ENCODE peak calls at places on chromosome 22, in five cellular contexts. L is body of pancreas, U is stomach, S is heart right ventricle, N is testis. A is an unnamed sample.

GRCh38 chr22:32700186-32700882 is 101.2 kb upstream of the TIMP3 start:
- DNase-seq in L (peak; percentile 7), U (no peak), N (peak; percentile 21), S (peak; percentile 30), A (no peak)

GRCh38 chr22:41822289-41823057 is 10.4 kb upstream of the SREBF2 start:
- DNase-seq in S (no peak), U (no peak), N (no peak), L (peak; percentile 37), A (no peak)

GRCh38 chr22:43375951-43376455 is 32.8 kb upstream of the SCUBE1 start:
- DNase-seq in N (no peak), U (no peak), L (no peak), S (no peak), A (no peak)

GRCh38 chr22:45490836-45491235 is 11.8 kb upstream of the FBLN1 start:
- DNase-seq in S (no peak), L (no peak), U (no peak), N (no peak), A (no peak)

GRCh38 chr22:37186228-37186996 is 1.6 kb downstream of the C1QTNF6 start:
- DNase-seq in N (no peak), U (no peak), S (no peak), L (peak; percentile 27), A (no peak)

GRCh38 chr22:42383287-42383686 is 48.9 kb downstream of the NFAM1 start:
- DNase-seq in S (no peak), U (no peak), N (no peak), L (no peak), A (no peak)

GRCh38 chr22:31969789-31970489 is 25.6 kb downstream of the YWHAH start:
- DNase-seq in N (peak; percentile 75), L (peak; percentile 87), S (peak; percentile 25), U (peak; percentile 80), A (peak; percentile 81)

GRCh38 chr22:19429950-19430889 is 1.3 kb downstream of the HIRA start:
- DNase-seq in N (peak; percentile 47), L (peak; percentile 51), U (peak; percentile 40), S (peak; percentile 15), A (peak; percentile 59)

GRCh38 chr22:20983081-20983745 is 1.1 kb downstream of the LZTR1 start:
- DNase-seq in S (no peak), U (no peak), L (no peak), N (no peak), A (no peak)

GRCh38 chr22:19356708-19357269 is 65.3 kb upstream of the CLTCL1 start:
- DNase-seq in S (no peak), U (no peak), N (no peak), L (no peak), A (no peak)

GRCh38 chr22:30000566-30000965 is 79.7 kb upstream of the HORMAD2 start:
- DNase-seq in S (no peak), N (no peak), L (no peak), U (no peak), A (no peak)

GRCh38 chr22:30253205-30253852 is 6.8 kb upstream of the LIF start:
- DNase-seq in L (peak; percentile 70), S (peak; percentile 78), U (peak; percentile 43), N (peak; percentile 53), A (peak; percentile 84)

GRCh38 chr22:36926721-36927435 is 13.4 kb downstream of the CSF2RB start:
- DNase-seq in U (no peak), L (no peak), N (no peak), S (no peak), A (no peak)

GRCh38 chr22:44583076-44583760 is 85.2 kb upstream of the RTL6 start:
- DNase-seq in U (no peak), S (no peak), L (no peak), N (no peak), A (no peak)

GRCh38 chr22:43953988-43954771 is 1.1 kb upstream of the SAMM50 start:
- DNase-seq in U (no peak), N (no peak), L (no peak), S (no peak), A (no peak)

GRCh38 chr22:39453765-39454378 is 2.9 kb upstream of the MGAT3 start:
- DNase-seq in N (no peak), U (no peak), S (no peak), L (no peak), A (no peak)

GRCh38 chr22:26552466-26552865 is 37.5 kb downstream of the TPST2 start:
- DNase-seq in N (no peak), U (no peak), S (no peak), L (no peak), A (no peak)

GRCh38 chr22:26555478-26555877 is 34.5 kb downstream of the TPST2 start:
- DNase-seq in U (no peak), S (peak; percentile 36), L (no peak), N (no peak), A (no peak)

GRCh38 chr22:26556904-26557303 is 33.0 kb downstream of the TPST2 start:
- DNase-seq in N (peak; percentile 37), S (no peak), U (no peak), L (peak; percentile 97), A (no peak)

GRCh38 chr22:26553056-26553752 is 36.7 kb downstream of the TPST2 start:
- DNase-seq in N (no peak), S (no peak), L (peak; percentile 87), U (no peak), A (no peak)

GRCh38 chr22:26554956-26555355 is 35.0 kb downstream of the TPST2 start:
- DNase-seq in S (no peak), U (no peak), N (no peak), L (no peak), A (no peak)
- H3K27ac ChIP-seq in S (no peak overlapping the region), U (no peak overlapping the region), N (peak overlapping the region; percentile 18), L (peak overlapping the region; percentile 87), A (peak overlapping the region; percentile 16)

GRCh38 chr22:38240734-38241252 is 32.0 kb downstream of the TMEM184B start:
- DNase-seq in N (no peak), L (peak; percentile 61), S (no peak), U (peak; percentile 71), A (peak; percentile 50)

GRCh38 chr22:38246046-38246658 is 26.7 kb downstream of the TMEM184B start:
- DNase-seq in L (no peak), U (no peak), S (no peak), N (no peak), A (no peak)

GRCh38 chr22:38246692-38247091 is 26.1 kb downstream of the TMEM184B start:
- DNase-seq in U (no peak), N (peak; percentile 69), S (peak; percentile 67), L (no peak), A (no peak)

GRCh38 chr22:38244106-38244505 is 28.7 kb downstream of the TMEM184B start:
- DNase-seq in U (no peak), S (no peak), L (no peak), N (no peak), A (no peak)

DNA sequence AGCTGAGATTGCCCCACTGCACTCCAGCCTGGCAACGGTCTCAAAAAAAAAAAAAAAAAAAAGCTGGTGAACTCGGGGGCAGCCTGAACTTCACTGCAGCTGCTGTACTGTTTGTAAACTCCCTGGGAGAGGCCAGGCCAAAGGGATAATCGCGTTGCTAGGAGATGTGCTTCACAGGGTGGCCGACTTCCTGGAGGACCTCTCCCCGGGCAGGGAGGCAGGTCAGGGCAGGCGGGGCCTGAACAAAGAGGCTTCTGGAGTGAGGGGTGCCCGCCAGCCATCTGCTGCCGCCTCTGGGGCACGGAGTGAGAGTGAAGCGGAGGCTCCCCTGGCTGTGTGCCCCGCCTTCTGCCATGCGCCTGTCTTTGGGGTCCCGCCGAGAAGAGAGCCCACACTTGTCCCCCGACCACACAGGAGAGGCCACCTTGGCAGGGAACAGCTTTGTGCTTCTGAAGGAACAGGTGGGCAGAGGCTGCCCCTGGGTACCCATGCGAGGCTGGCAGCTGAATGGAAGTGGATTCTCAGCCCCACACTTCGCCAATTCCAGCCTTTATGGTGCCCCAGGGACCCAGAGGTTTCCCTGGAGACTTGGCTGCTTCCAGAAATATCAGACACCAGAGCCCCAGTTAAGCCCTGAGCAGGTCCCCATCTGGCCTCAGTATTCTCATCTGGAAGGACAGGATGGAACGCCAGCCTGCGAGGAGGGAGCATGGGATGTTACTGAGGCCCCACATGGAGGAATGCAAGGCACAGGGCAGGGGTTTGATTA is 29.6 kb downstream of the TMEM184B start:
- DNase-seq in S (no peak), U (peak; percentile 71), N (peak; percentile 60), L (peak; percentile 63), A (peak; percentile 59)
- TF ChIP-seq CTCF in S (no peak), U (no peak), N (no peak), L (no peak), A (no peak)

DNA sequence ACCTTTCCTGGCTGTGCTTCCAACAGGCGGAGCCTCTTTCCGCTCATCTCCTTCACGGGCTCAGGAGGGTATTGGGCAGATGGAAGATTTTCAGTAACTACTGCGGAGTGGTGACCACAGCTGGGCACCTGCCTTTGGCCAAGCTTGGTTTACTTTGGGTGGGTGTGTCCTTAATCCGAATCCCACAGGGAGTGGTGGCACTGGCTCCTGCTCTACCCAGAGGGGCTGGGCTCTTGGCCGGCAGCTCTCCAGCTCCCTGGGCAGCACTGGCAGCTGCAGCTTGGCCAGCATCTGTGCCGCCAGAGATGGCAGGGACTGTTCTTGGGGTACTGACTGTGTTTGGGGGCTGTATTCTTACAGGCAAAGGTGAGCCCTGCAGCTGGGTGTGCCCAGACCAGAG is 29.8 kb downstream of the BID start:
- DNase-seq in L (no peak), S (no peak), U (peak; percentile 47), N (no peak), A (no peak)
- H3K4me3 ChIP-seq in L (no peak overlapping the region), S (no peak overlapping the region), U (no peak overlapping the region), N (no peak overlapping the region), A (no peak overlapping the region)

DNA sequence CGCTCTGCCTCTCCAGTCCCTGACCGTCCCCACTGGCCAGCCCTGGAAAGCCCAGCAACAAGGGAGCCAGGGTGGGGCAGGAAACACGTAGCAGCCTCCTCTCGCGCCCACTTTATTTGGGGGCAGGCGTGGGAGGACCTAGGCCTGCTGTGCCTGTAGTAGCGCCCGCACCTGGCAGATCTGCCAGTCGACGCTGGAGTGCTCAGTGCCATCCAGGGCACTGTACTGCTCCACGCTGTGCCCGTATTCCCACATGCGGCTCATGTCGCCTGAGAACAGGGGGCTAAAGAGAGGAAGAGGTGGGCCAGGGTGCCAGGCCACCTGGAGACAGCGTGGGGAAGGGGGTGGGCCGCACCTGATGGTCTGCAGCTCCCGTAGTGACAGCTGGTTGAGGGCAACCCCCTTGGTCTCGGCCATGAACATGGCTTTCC is 17.0 kb upstream of the DRICH1 start:
- DNase-seq in N (no peak), S (no peak), U (no peak), L (no peak), A (no peak)
- H3K27ac ChIP-seq in N (no peak overlapping the region), S (no peak overlapping the region), U (no peak overlapping the region), L (no peak overlapping the region), A (no peak overlapping the region)

GRCh38 chr22:22520020-22520656 is at the start of gene ZNF280A:
- DNase-seq in S (no peak), N (peak; percentile 48), L (no peak), U (no peak), A (no peak)
- TF ChIP-seq CTCF in S (no peak), N (peak; percentile 8), L (no peak), U (no peak), A (no peak)

A was measured in upper lobe of left lung.